ENCODE peak calls at places on chromosomes 2 and 18, in ten cellular contexts. G is dorsolateral prefrontal cortex, R is OCI-LY7, J is HFF-Myc, S is type B pancreatic cell, B is HepG2, Q is Peyer's patch, T is psoas muscle, Z is astrocyte of the spinal cord, X is cardiac fibroblast. Y is an unnamed sample.

GRCh38 chr2:12073217-12073852 is 326.9 kb downstream of the LPIN1 start:
- DNase-seq in S (no peak), Z (no peak), T (no peak), B (no peak), Q (no peak), X (no peak), J (no peak), R (no peak), G (no peak), Y (no peak)

GRCh38 chr18:31206064-31206463 is 43.4 kb upstream of the DSC1 start:
- DNase-seq in J (no peak), B (peak; percentile 38), S (no peak), Q (no peak), T (no peak), X (no peak), R (no peak), Z (no peak), G (no peak), Y (no peak)

GRCh38 chr2:46967990-46968647 is 52.5 kb upstream of the MCFD2 start:
- DNase-seq in X (peak; percentile 93), B (no peak), Q (peak; percentile 81), T (peak; percentile 89), S (no peak), J (no peak), R (no peak), Z (peak; percentile 87), G (peak; percentile 60), Y (peak; percentile 95)

GRCh38 chr2:178365116-178365515 is 85.9 kb downstream of the PRKRA start:
- DNase-seq in X (no peak), S (no peak), Q (no peak), G (no peak), Z (no peak), J (no peak), B (no peak), R (no peak), T (no peak), Y (no peak)

GRCh38 chr2:44743473-44743872 is 198.0 kb upstream of the SIX3 start:
- DNase-seq in G (no peak), S (no peak), X (no peak), Z (no peak), B (no peak), T (no peak), Q (no peak), R (no peak), J (no peak), Y (no peak)

GRCh38 chr18:9404565-9405060 is 70.0 kb downstream of the TWSG1 start:
- DNase-seq in T (no peak), Q (no peak), B (no peak), R (no peak), S (no peak), J (no peak), X (peak; percentile 51), G (no peak), Z (no peak), Y (no peak)

GRCh38 chr2:112673008-112673407 is 27.3 kb downstream of the SLC20A1 start:
- DNase-seq in R (no peak), B (no peak), Z (no peak), T (no peak), S (no peak), Q (no peak), G (no peak), J (no peak), X (no peak), Y (no peak)

GRCh38 chr18:61589724-61590065 is 256.5 kb downstream of the CDH20 start:
- DNase-seq in B (no peak), Z (peak; percentile 77), S (no peak), J (no peak), R (no peak), T (no peak), X (peak; percentile 72), G (no peak), Q (no peak), Y (no peak)

GRCh38 chr2:3778016-3778415 is 74.6 kb downstream of the DCDC2C start:
- DNase-seq in J (no peak), Q (no peak), R (no peak), X (no peak), S (no peak), G (no peak), Z (no peak), T (no peak), B (no peak), Y (no peak)

GRCh38 chr2:3784731-3785130 is 81.4 kb downstream of the DCDC2C start:
- DNase-seq in Z (peak; percentile 30), S (no peak), J (peak; percentile 12), R (no peak), T (no peak), X (peak; percentile 43), B (no peak), G (no peak), Q (no peak), Y (no peak)

GRCh38 chr2:3778841-3779505 is 75.6 kb downstream of the DCDC2C start:
- DNase-seq in X (no peak), G (no peak), R (no peak), Z (no peak), B (no peak), S (no peak), T (no peak), J (no peak), Q (no peak), Y (no peak)

GRCh38 chr2:3779650-3780049 is 76.3 kb downstream of the DCDC2C start:
- DNase-seq in T (no peak), G (no peak), J (no peak), R (no peak), Q (no peak), B (no peak), X (no peak), S (no peak), Z (no peak), Y (no peak)

DNA sequence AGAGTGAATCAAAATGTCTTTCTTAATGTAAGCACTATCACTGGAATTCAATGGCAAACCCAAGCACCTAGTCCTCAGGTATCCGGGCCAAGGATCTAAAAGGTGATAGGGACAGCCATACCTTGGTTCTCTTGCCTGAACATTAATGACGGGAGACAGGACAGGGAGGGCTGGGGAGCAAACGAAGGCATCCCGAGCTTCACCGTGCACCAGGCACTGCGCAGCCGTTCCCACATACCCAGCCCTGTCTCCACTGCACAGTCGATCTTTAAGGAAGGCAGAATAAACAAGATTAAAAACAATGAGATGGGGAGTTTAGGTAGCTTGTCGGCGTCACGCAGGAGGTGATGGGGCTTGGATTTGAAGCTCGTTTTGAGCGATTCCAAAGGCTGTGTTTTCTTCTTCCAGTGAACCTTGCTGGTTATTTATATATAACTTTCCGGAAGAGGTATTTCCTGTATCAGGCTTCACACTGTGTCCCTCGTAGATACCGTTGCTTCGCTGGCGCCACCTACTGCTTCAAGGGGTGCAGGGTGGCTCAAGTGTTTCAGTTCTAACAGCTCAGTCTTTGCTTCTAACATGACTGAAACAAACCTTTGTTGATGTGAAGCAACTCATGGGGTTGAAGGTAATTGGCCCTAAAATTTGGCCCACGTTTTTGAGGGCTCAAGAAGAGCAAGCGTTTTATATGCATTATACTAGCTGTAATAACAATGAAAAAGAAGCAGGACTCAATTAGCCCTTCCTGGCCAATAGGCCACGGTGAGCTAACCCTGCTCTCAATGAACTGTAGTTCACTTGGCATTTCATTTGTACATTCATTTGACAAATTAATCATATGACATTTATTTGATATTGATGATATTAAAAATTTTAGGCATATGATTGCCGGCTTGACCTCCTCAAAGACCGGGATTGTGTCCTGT is 77.4 kb downstream of the DCDC2C start:
- DNase-seq in T (peak; percentile 55), S (no peak), G (no peak), X (peak; percentile 45), B (peak; percentile 75), Z (peak; percentile 28), J (no peak), Q (no peak), R (peak; percentile 68), Y (no peak)
- TF ChIP-seq CTCF in T (peak; percentile 46), S (peak; percentile 79), G (peak; percentile 36), X (peak; percentile 50), B (peak; percentile 87), Z (peak; percentile 69), J (peak; percentile 77), Q (peak; percentile 21), R (peak; percentile 91), Y (no peak)

GRCh38 chr2:20421336-20421987 is 25.4 kb upstream of the RHOB start:
- DNase-seq in X (no peak), G (no peak), Q (no peak), J (no peak), B (no peak), Z (no peak), R (no peak), T (no peak), S (no peak), Y (no peak)

GRCh38 chr2:20421988-20422678 is 24.7 kb upstream of the RHOB start:
- DNase-seq in R (no peak), J (peak; percentile 59), Z (peak; percentile 87), G (no peak), S (no peak), T (peak; percentile 93), X (peak; percentile 93), Q (no peak), B (no peak), Y (peak; percentile 99)

GRCh38 chr2:20423376-20423775 is 23.5 kb upstream of the RHOB start:
- DNase-seq in Z (no peak), G (no peak), S (no peak), X (no peak), B (no peak), T (no peak), R (no peak), Q (no peak), J (no peak), Y (no peak)

GRCh38 chr2:20423847-20424246 is 23.0 kb upstream of the RHOB start:
- DNase-seq in Z (no peak), S (no peak), T (no peak), G (no peak), B (no peak), X (no peak), J (no peak), Q (no peak), R (no peak), Y (peak; percentile 56)

GRCh38 chr2:20422679-20423271 is 24.1 kb upstream of the RHOB start:
- DNase-seq in Z (peak; percentile 34), Q (no peak), R (peak; percentile 28), X (peak; percentile 57), J (no peak), G (no peak), B (peak; percentile 53), S (no peak), T (no peak), Y (peak; percentile 73)
- TF ChIP-seq CTCF in Z (no peak), Q (no peak), R (peak; percentile 51), X (no peak), J (peak; percentile 21), G (peak; percentile 28), B (peak; percentile 79), S (peak; percentile 28), T (peak; percentile 15), Y (no peak)

GRCh38 chr2:235305678-235306077 is 188.2 kb upstream of the AGAP1 start:
- DNase-seq in B (no peak), S (no peak), J (no peak), T (no peak), X (no peak), R (no peak), Z (no peak), G (no peak), Q (no peak), Y (no peak)

GRCh38 chr2:235302263-235302662 is 191.6 kb upstream of the AGAP1 start:
- DNase-seq in S (no peak), T (no peak), R (no peak), G (no peak), Q (no peak), X (no peak), J (no peak), B (no peak), Z (no peak), Y (no peak)

GRCh38 chr2:235301202-235302076 is 192.4 kb upstream of the AGAP1 start:
- DNase-seq in B (no peak), S (no peak), Q (no peak), Z (no peak), G (no peak), T (no peak), R (no peak), J (no peak), X (no peak), Y (no peak)

GRCh38 chr2:235300368-235301201 is 193.3 kb upstream of the AGAP1 start:
- DNase-seq in Q (no peak), J (peak; percentile 47), R (no peak), T (no peak), G (no peak), S (no peak), X (peak; percentile 74), B (no peak), Z (peak; percentile 79), Y (no peak)

DNA sequence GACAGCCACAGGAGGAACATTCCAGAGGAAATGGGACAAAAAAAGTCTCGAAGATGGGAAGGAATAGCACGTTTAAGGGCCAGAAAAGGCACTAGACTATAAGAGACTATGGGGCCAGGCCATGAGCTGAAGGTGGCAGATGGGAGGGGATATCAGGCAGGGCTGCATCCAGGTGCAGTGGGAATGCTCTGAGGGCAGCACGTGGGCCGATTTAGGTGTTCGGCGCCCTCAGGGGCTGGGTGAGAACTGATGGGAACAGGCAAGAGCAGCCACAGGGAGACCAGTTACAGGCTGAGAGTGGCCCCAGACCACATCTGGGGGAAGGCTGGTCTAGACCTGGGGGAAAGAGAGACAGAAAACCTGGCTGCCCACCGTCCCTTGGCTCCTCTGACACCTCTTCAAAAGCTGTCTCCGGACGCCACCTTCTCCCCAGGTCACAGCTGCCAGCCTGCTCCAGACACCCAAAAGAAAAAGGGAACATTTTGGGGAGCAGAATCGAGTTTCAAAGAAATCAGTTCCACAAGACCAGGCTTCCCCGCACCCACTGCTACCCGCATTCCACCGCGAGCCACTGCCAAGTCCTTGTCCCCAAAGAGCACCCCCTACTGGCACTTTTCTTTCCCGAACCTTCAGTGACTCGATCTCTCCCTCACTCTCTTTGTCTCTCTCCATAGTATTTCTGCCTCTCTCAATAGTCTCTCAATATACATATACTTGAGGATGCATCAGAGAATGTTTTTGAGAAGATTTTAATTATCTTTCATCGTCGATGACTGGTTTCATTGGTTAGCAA is 190.1 kb upstream of the AGAP1 start:
- DNase-seq in S (no peak), G (no peak), Z (no peak), J (no peak), B (no peak), Q (no peak), R (no peak), T (no peak), X (no peak), Y (no peak)
- TF ChIP-seq CTCF in S (no peak), G (no peak), Z (no peak), J (peak; percentile 19), B (peak; percentile 29), Q (no peak), R (peak; percentile 28), T (no peak), X (no peak), Y (no peak)

DNA sequence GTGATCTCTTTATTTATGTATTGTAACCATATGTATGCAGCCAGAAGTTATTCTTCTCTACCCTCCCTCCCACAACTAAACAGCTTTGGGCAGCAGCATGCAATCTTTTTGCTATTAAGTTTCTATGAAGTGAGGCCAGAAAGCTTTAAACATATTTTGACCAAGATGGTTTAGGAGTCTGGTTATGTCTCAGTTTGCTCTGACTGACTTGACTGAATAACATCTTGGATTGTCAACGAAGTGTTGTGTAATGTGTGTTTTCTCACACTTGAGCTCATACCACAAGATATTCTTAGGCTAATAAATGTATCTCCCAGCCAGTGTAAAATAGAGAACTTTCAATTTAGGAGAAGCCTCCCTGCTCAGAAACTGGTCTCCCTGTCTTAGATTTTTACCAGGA is 104.3 kb downstream of the TTC27 start:
- DNase-seq in X (no peak), T (no peak), Z (no peak), S (no peak), G (no peak), J (no peak), Q (no peak), R (no peak), B (no peak), Y (no peak)
- TF ChIP-seq CTCF in X (no peak), T (no peak), Z (no peak), S (no peak), G (no peak), J (no peak), Q (no peak), R (no peak), B (no peak), Y (no peak)

Y was measured in coronary artery.